ENCODE peak calls at places on chromosome 10, in four cellular contexts. X, B, U and C are unnamed samples.

GRCh38 chr10:48556065-48556464 is 48.8 kb downstream of the ARHGAP22 start:
- DNase-seq in U (no peak), X (no peak), B (no peak), C (no peak)

GRCh38 chr10:77792155-77792554 is 134.4 kb downstream of the DLG5 start:
- DNase-seq in U (no peak), B (no peak), X (no peak), C (no peak)

GRCh38 chr10:68095176-68095575 is 14.1 kb upstream of the MYPN start:
- DNase-seq in U (no peak), B (no peak), X (peak), C (no peak)

GRCh38 chr10:88243202-88243744 is 339.8 kb downstream of the RNLS start:
- DNase-seq in X (no peak), U (no peak), B (no peak), C (no peak)

GRCh38 chr10:75431180-75432111 is at the start of gene LRMDA:
- DNase-seq in U (peak), B (no peak), X (peak), C (peak)

GRCh38 chr10:87605656-87606308 is 53.9 kb upstream of the PAPSS2 start:
- DNase-seq in B (no peak), U (no peak), X (no peak), C (no peak)

GRCh38 chr10:52979295-52980025 is 206.9 kb upstream of the MBL2 start:
- DNase-seq in U (no peak), X (no peak), B (no peak), C (no peak)

GRCh38 chr10:12925845-12926244 is 75.7 kb downstream of the CCDC3 start:
- DNase-seq in U (no peak), X (no peak), B (no peak), C (no peak)

GRCh38 chr10:106508920-106509319 is 655.6 kb downstream of the SORCS1 start:
- DNase-seq in U (no peak), B (no peak), X (peak), C (no peak)

GRCh38 chr10:13352519-13352918 is 4.4 kb upstream of the SEPHS1 start:
- DNase-seq in U (peak), X (no peak), B (no peak), C (peak)

GRCh38 chr10:86376852-86377796 is 10.5 kb upstream of the GRID1 start:
- DNase-seq in U (peak), X (peak), B (no peak), C (peak)

GRCh38 chr10:133559216-133559615 is 6.2 kb downstream of the SYCE1 start:
- DNase-seq in B (no peak), X (no peak), U (no peak), C (no peak)

GRCh38 chr10:43817368-43817767 is 168.7 kb upstream of the ZNF32 start:
- DNase-seq in X (no peak), B (peak), U (no peak), C (no peak)

GRCh38 chr10:133260895-133261725 is 15.6 kb downstream of the ADAM8 start:
- DNase-seq in B (no peak), U (no peak), X (peak), C (peak)

GRCh38 chr10:119489572-119490326 is 52.8 kb downstream of the RGS10 start:
- DNase-seq in U (peak), B (no peak), X (peak), C (peak)

GRCh38 chr10:86798030-86798429 is 41.6 kb downstream of the BMPR1A start:
- DNase-seq in X (no peak), B (no peak), U (no peak), C (no peak)

GRCh38 chr10:88332526-88333265 is 250.4 kb downstream of the RNLS start:
- DNase-seq in U (no peak), X (no peak), B (no peak), C (no peak)

GRCh38 chr10:118582511-118582910 is 12.9 kb downstream of the PRLHR start:
- DNase-seq in B (no peak), X (no peak), U (no peak), C (no peak)